ENCODE peak calls at places on chromosomes 4 and X, in seven cellular contexts. O is WTC11, A is GM23248, H is germinal center, R is HT-29, U is fibroblast of villous mesenchyme, V is epithelial cell of esophagus. T is an unnamed sample.

GRCh38 chr4:156193116-156193515 is 239.4 kb upstream of the CTSO start:
- DNase-seq in O (no peak), A (no peak), H (no peak), R (no peak), U (peak; percentile 8), V (no peak), T (no peak)

GRCh38 chrX:40140706-40141499 is 43.1 kb upstream of the BCOR start:
- DNase-seq in O (peak; percentile 24), A (peak; percentile 62), H (no peak), R (no peak), U (no peak), V (no peak), T (no peak)

GRCh38 chrX:115449742-115450141 is 111.2 kb upstream of the PLS3 start:
- DNase-seq in O (no peak), A (no peak), H (no peak), R (no peak), U (peak; percentile 39), V (no peak), T (no peak)

GRCh38 chr4:94516067-94516466 is 64.3 kb downstream of the PDLIM5 start:
- DNase-seq in O (no peak), A (peak; percentile 81), H (no peak), R (peak; percentile 23), U (peak; percentile 53), V (peak; percentile 52), T (peak; percentile 69)

GRCh38 chrX:68947882-68948605 is 119.2 kb downstream of the EFNB1 start:
- DNase-seq in O (no peak), A (no peak), H (no peak), R (no peak), U (no peak), V (no peak), T (no peak)

GRCh38 chrX:130575831-130576404 is 174.1 kb downstream of the RBMX2 start:
- DNase-seq in O (peak; percentile 36), A (peak; percentile 50), H (peak; percentile 12), R (peak; percentile 55), U (peak; percentile 47), V (peak; percentile 41), T (peak; percentile 31)

GRCh38 chrX:151596282-151596681 is 32.8 kb downstream of the PASD1 start:
- DNase-seq in O (no peak), A (no peak), H (no peak), R (no peak), U (no peak), V (no peak), T (no peak)

GRCh38 chr4:22607382-22607781 is 85.4 kb upstream of the GBA3 start:
- DNase-seq in O (peak; percentile 36), A (peak; percentile 52), H (peak; percentile 34), R (peak; percentile 59), U (peak; percentile 42), V (peak; percentile 68), T (peak; percentile 43)